ENCODE peak calls at places on chromosomes 4 and X, in ten cellular contexts. One of them, this sample, is unnamed.

GRCh38 chr4:148881860-148882643 is 439.8 kb upstream of the NR3C2 start:
- DNase-seq in upper lobe of right lung: no peak
- DNase-seq in left ventricle myocardium inferior: no peak
- DNase-seq in stomach: no peak
- DNase-seq in A549: no peak
- DNase-seq in hepatocyte: no peak
- DNase-seq in MM.1S: no peak
- DNase-seq in HCT116: no peak
- DNase-seq in ovary: no peak
- DNase-seq in cardiac muscle cell: no peak
- DNase-seq in this sample: no peak

GRCh38 chr4:177118596-177118995 is 191.1 kb upstream of the NEIL3 start:
- DNase-seq in A549: no peak
- DNase-seq in ovary: no peak
- DNase-seq in left ventricle myocardium inferior: peak; percentile 15
- DNase-seq in cardiac muscle cell: peak; percentile 98
- DNase-seq in HCT116: no peak
- DNase-seq in MM.1S: no peak
- DNase-seq in upper lobe of right lung: no peak
- DNase-seq in hepatocyte: no peak
- DNase-seq in stomach: no peak
- DNase-seq in this sample: no peak

GRCh38 chr4:86453044-86453501 is 93.2 kb upstream of the MAPK10 start:
- DNase-seq in left ventricle myocardium inferior: peak; percentile 44
- DNase-seq in MM.1S: no peak
- DNase-seq in stomach: no peak
- DNase-seq in ovary: peak; percentile 55
- DNase-seq in hepatocyte: peak; percentile 15
- DNase-seq in cardiac muscle cell: peak; percentile 72
- DNase-seq in upper lobe of right lung: no peak
- DNase-seq in HCT116: no peak
- DNase-seq in A549: no peak
- DNase-seq in this sample: no peak

GRCh38 chr4:15729910-15730533 is 27.2 kb downstream of the BST1 start:
- DNase-seq in cardiac muscle cell: peak; percentile 65
- DNase-seq in MM.1S: peak; percentile 61
- DNase-seq in HCT116: peak; percentile 19
- DNase-seq in left ventricle myocardium inferior: no peak
- DNase-seq in A549: peak; percentile 40
- DNase-seq in hepatocyte: peak; percentile 63
- DNase-seq in ovary: no peak
- DNase-seq in upper lobe of right lung: no peak
- DNase-seq in stomach: no peak
- DNase-seq in this sample: no peak

GRCh38 chr4:185992585-185992984 is 76.4 kb upstream of the TLR3 start:
- DNase-seq in left ventricle myocardium inferior: no peak
- DNase-seq in MM.1S: no peak
- DNase-seq in cardiac muscle cell: no peak
- DNase-seq in stomach: no peak
- DNase-seq in HCT116: no peak
- DNase-seq in A549: no peak
- DNase-seq in upper lobe of right lung: no peak
- DNase-seq in ovary: no peak
- DNase-seq in hepatocyte: no peak
- DNase-seq in this sample: no peak

GRCh38 chr4:6695660-6696581 is 2.2 kb downstream of the S100P start:
- DNase-seq in left ventricle myocardium inferior: no peak
- DNase-seq in A549: peak; percentile 90
- DNase-seq in MM.1S: no peak
- DNase-seq in hepatocyte: peak; percentile 76
- DNase-seq in HCT116: no peak
- DNase-seq in ovary: no peak
- DNase-seq in upper lobe of right lung: no peak
- DNase-seq in stomach: peak; percentile 83
- DNase-seq in cardiac muscle cell: no peak
- DNase-seq in this sample: no peak

GRCh38 chr4:184899261-184900134 is 73.7 kb upstream of the ACSL1 start:
- DNase-seq in hepatocyte: no peak
- DNase-seq in left ventricle myocardium inferior: peak; percentile 37
- DNase-seq in MM.1S: no peak
- DNase-seq in HCT116: no peak
- DNase-seq in A549: no peak
- DNase-seq in stomach: peak; percentile 68
- DNase-seq in upper lobe of right lung: peak; percentile 88
- DNase-seq in cardiac muscle cell: peak; percentile 29
- DNase-seq in ovary: no peak
- DNase-seq in this sample: no peak

GRCh38 chrX:3066555-3066954 is 25.3 kb downstream of the ARSF start:
- DNase-seq in stomach: no peak
- DNase-seq in MM.1S: no peak
- DNase-seq in upper lobe of right lung: no peak
- DNase-seq in cardiac muscle cell: peak; percentile 32
- DNase-seq in hepatocyte: peak; percentile 25
- DNase-seq in left ventricle myocardium inferior: no peak
- DNase-seq in ovary: no peak
- DNase-seq in A549: no peak
- DNase-seq in HCT116: no peak
- DNase-seq in this sample: no peak

GRCh38 chr4:63221477-63221876 is 1187.8 kb downstream of the TECRL start:
- DNase-seq in upper lobe of right lung: no peak
- DNase-seq in HCT116: no peak
- DNase-seq in stomach: no peak
- DNase-seq in A549: no peak
- DNase-seq in ovary: no peak
- DNase-seq in cardiac muscle cell: no peak
- DNase-seq in left ventricle myocardium inferior: no peak
- DNase-seq in hepatocyte: no peak
- DNase-seq in MM.1S: no peak
- DNase-seq in this sample: no peak

GRCh38 chr4:32684160-32684559 is 1964.0 kb downstream of the PCDH7 start:
- DNase-seq in upper lobe of right lung: no peak
- DNase-seq in A549: no peak
- DNase-seq in ovary: no peak
- DNase-seq in stomach: no peak
- DNase-seq in cardiac muscle cell: no peak
- DNase-seq in hepatocyte: no peak
- DNase-seq in MM.1S: no peak
- DNase-seq in HCT116: no peak
- DNase-seq in left ventricle myocardium inferior: no peak
- DNase-seq in this sample: no peak

GRCh38 chr4:87257523-87257922 is 37.1 kb upstream of the KLHL8 start:
- DNase-seq in cardiac muscle cell: no peak
- DNase-seq in hepatocyte: no peak
- DNase-seq in upper lobe of right lung: no peak
- DNase-seq in ovary: no peak
- DNase-seq in MM.1S: no peak
- DNase-seq in A549: no peak
- DNase-seq in stomach: no peak
- DNase-seq in left ventricle myocardium inferior: no peak
- DNase-seq in HCT116: no peak
- DNase-seq in this sample: no peak

GRCh38 chrX:13747836-13748235 is 13.3 kb downstream of the OFD1 start:
- DNase-seq in ovary: no peak
- DNase-seq in left ventricle myocardium inferior: peak; percentile 18
- DNase-seq in stomach: peak; percentile 40
- DNase-seq in upper lobe of right lung: no peak
- DNase-seq in HCT116: peak; percentile 37
- DNase-seq in cardiac muscle cell: peak; percentile 76
- DNase-seq in MM.1S: no peak
- DNase-seq in A549: peak; percentile 56
- DNase-seq in hepatocyte: peak; percentile 44
- DNase-seq in this sample: peak; percentile 11

GRCh38 chr4:100372432-100372831 is 145.4 kb downstream of the EMCN start:
- DNase-seq in cardiac muscle cell: peak; percentile 24
- DNase-seq in A549: peak; percentile 4
- DNase-seq in hepatocyte: peak; percentile 11
- DNase-seq in stomach: no peak
- DNase-seq in ovary: no peak
- DNase-seq in upper lobe of right lung: no peak
- DNase-seq in MM.1S: no peak
- DNase-seq in HCT116: no peak
- DNase-seq in left ventricle myocardium inferior: no peak
- DNase-seq in this sample: no peak

GRCh38 chr4:150580244-150580643 is 1.7 kb upstream of the MAB21L2 start:
- DNase-seq in HCT116: no peak
- DNase-seq in hepatocyte: no peak
- DNase-seq in MM.1S: no peak
- DNase-seq in A549: no peak
- DNase-seq in upper lobe of right lung: no peak
- DNase-seq in left ventricle myocardium inferior: no peak
- DNase-seq in cardiac muscle cell: no peak
- DNase-seq in ovary: no peak
- DNase-seq in stomach: no peak
- DNase-seq in this sample: no peak

GRCh38 chr4:150581206-150581605 is 745 bp upstream of the MAB21L2 start:
- DNase-seq in stomach: no peak
- DNase-seq in A549: no peak
- DNase-seq in hepatocyte: no peak
- DNase-seq in upper lobe of right lung: no peak
- DNase-seq in ovary: no peak
- DNase-seq in cardiac muscle cell: no peak
- DNase-seq in MM.1S: no peak
- DNase-seq in HCT116: no peak
- DNase-seq in left ventricle myocardium inferior: no peak
- DNase-seq in this sample: no peak

GRCh38 chr4:150582101-150582565 is at the start of gene MAB21L2:
- DNase-seq in cardiac muscle cell: no peak
- DNase-seq in ovary: no peak
- DNase-seq in left ventricle myocardium inferior: no peak
- DNase-seq in MM.1S: no peak
- DNase-seq in stomach: no peak
- DNase-seq in A549: no peak
- DNase-seq in HCT116: no peak
- DNase-seq in upper lobe of right lung: no peak
- DNase-seq in hepatocyte: peak; percentile 16
- DNase-seq in this sample: no peak

GRCh38 chr4:150582881-150583286 is 933 bp downstream of the MAB21L2 start:
- DNase-seq in A549: no peak
- DNase-seq in stomach: no peak
- DNase-seq in MM.1S: no peak
- DNase-seq in upper lobe of right lung: no peak
- DNase-seq in cardiac muscle cell: peak; percentile 26
- DNase-seq in hepatocyte: peak; percentile 38
- DNase-seq in ovary: no peak
- DNase-seq in HCT116: no peak
- DNase-seq in left ventricle myocardium inferior: no peak
- DNase-seq in this sample: no peak

DNA sequence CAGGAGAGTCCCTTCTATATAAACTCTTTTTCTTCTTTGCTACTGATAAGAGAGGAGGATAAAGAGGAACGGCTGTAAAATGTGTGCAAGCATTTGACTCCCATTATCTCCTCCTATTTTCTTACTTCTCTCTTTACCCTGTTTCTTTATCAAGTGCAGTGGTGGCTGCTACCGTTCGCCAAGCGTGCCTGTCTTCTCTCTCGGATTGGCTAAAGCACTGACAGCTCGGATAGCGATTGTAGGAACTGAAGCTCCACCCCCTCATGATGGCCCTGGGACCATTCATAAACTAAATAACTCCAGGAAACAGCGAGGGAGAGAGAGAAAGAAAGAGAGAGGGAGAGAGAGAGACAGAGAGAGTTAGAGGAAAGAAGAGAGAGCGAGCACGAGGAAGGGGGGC is 340 bp upstream of the MAB21L2 start:
- DNase-seq in A549: no peak
- DNase-seq in ovary: no peak
- DNase-seq in hepatocyte: peak; percentile 63
- DNase-seq in stomach: no peak
- DNase-seq in MM.1S: no peak
- DNase-seq in left ventricle myocardium inferior: no peak
- DNase-seq in cardiac muscle cell: peak; percentile 57
- DNase-seq in upper lobe of right lung: no peak
- DNase-seq in HCT116: no peak
- DNase-seq in this sample: no peak
- H3K4me3 ChIP-seq in A549: no peak overlapping the region
- H3K4me3 ChIP-seq in ovary: no peak overlapping the region
- H3K4me3 ChIP-seq in hepatocyte: no peak overlapping the region
- H3K4me3 ChIP-seq in stomach: no peak overlapping the region
- H3K4me3 ChIP-seq in MM.1S: no peak overlapping the region
- H3K4me3 ChIP-seq in left ventricle myocardium inferior: peak overlapping the region; percentile 67
- H3K4me3 ChIP-seq in cardiac muscle cell: no peak overlapping the region
- H3K4me3 ChIP-seq in upper lobe of right lung: no peak overlapping the region
- H3K4me3 ChIP-seq in HCT116: no peak overlapping the region
- H3K4me3 ChIP-seq in this sample: no peak overlapping the region

GRCh38 chr4:141004844-141005243 is 128.4 kb downstream of the RNF150 start:
- DNase-seq in A549: no peak
- DNase-seq in HCT116: no peak
- DNase-seq in ovary: no peak
- DNase-seq in cardiac muscle cell: no peak
- DNase-seq in upper lobe of right lung: no peak
- DNase-seq in hepatocyte: no peak
- DNase-seq in MM.1S: no peak
- DNase-seq in stomach: no peak
- DNase-seq in left ventricle myocardium inferior: no peak
- DNase-seq in this sample: no peak
- H3K4me1 ChIP-seq in A549: no peaks in the 10 kb centered on the region
- H3K4me1 ChIP-seq in HCT116: no peaks in the 10 kb centered on the region
- H3K4me1 ChIP-seq in ovary: peaks cover 9% of the 10 kb centered on the region
- H3K4me1 ChIP-seq in cardiac muscle cell: peaks cover 26% of the 10 kb centered on the region
- H3K4me1 ChIP-seq in upper lobe of right lung: no peaks in the 10 kb centered on the region
- H3K4me1 ChIP-seq in hepatocyte: no peaks in the 10 kb centered on the region
- H3K4me1 ChIP-seq in MM.1S: no peaks in the 10 kb centered on the region
- H3K4me1 ChIP-seq in stomach: peaks cover 18% of the 10 kb centered on the region
- H3K4me1 ChIP-seq in left ventricle myocardium inferior: peaks cover 26% of the 10 kb centered on the region
- H3K4me1 ChIP-seq in this sample: no peaks in the 10 kb centered on the region

GRCh38 chrX:103274284-103274683 is 2.3 kb downstream of the TCEAL5 start:
- DNase-seq in upper lobe of right lung: no peak
- DNase-seq in HCT116: no peak
- DNase-seq in A549: no peak
- DNase-seq in ovary: no peak
- DNase-seq in left ventricle myocardium inferior: no peak
- DNase-seq in stomach: no peak
- DNase-seq in MM.1S: no peak
- DNase-seq in cardiac muscle cell: no peak
- DNase-seq in hepatocyte: no peak
- DNase-seq in this sample: no peak

GRCh38 chrX:103275947-103276567 is 493 bp downstream of the TCEAL5 start:
- DNase-seq in MM.1S: no peak
- DNase-seq in stomach: no peak
- DNase-seq in HCT116: no peak
- DNase-seq in cardiac muscle cell: no peak
- DNase-seq in upper lobe of right lung: no peak
- DNase-seq in left ventricle myocardium inferior: no peak
- DNase-seq in ovary: no peak
- DNase-seq in hepatocyte: no peak
- DNase-seq in A549: no peak
- DNase-seq in this sample: no peak

GRCh38 chrX:103276581-103277002 is at the start of gene TCEAL5:
- DNase-seq in A549: no peak
- DNase-seq in stomach: no peak
- DNase-seq in HCT116: no peak
- DNase-seq in MM.1S: no peak
- DNase-seq in hepatocyte: no peak
- DNase-seq in cardiac muscle cell: no peak
- DNase-seq in left ventricle myocardium inferior: no peak
- DNase-seq in upper lobe of right lung: no peak
- DNase-seq in ovary: peak; percentile 53
- DNase-seq in this sample: no peak
- H3K27ac ChIP-seq in A549: no peak within 1 kb of the TSS
- H3K27ac ChIP-seq in stomach: no peak within 1 kb of the TSS
- H3K27ac ChIP-seq in HCT116: no peak within 1 kb of the TSS
- H3K27ac ChIP-seq in MM.1S: no peak within 1 kb of the TSS
- H3K27ac ChIP-seq in hepatocyte: no peak within 1 kb of the TSS
- H3K27ac ChIP-seq in cardiac muscle cell: no peak within 1 kb of the TSS
- H3K27ac ChIP-seq in left ventricle myocardium inferior: no peak within 1 kb of the TSS
- H3K27ac ChIP-seq in upper lobe of right lung: no peak within 1 kb of the TSS
- H3K27ac ChIP-seq in ovary: no peak within 1 kb of the TSS
- H3K27ac ChIP-seq in this sample: no peak within 1 kb of the TSS

GRCh38 chr4:78057135-78057599 is at the start of gene FRAS1:
- DNase-seq in upper lobe of right lung: peak; percentile 68
- DNase-seq in hepatocyte: peak; percentile 79
- DNase-seq in left ventricle myocardium inferior: peak; percentile 26
- DNase-seq in MM.1S: no peak
- DNase-seq in cardiac muscle cell: peak; percentile 53
- DNase-seq in HCT116: no peak
- DNase-seq in stomach: no peak
- DNase-seq in ovary: peak; percentile 29
- DNase-seq in A549: peak; percentile 20
- DNase-seq in this sample: no peak
- H3K4me3 ChIP-seq in upper lobe of right lung: peak within 1 kb of the TSS; percentile 65
- H3K4me3 ChIP-seq in hepatocyte: peak within 1 kb of the TSS; percentile 88
- H3K4me3 ChIP-seq in left ventricle myocardium inferior: peak within 1 kb of the TSS; percentile 84
- H3K4me3 ChIP-seq in MM.1S: peak within 1 kb of the TSS; percentile 77
- H3K4me3 ChIP-seq in cardiac muscle cell: peak within 1 kb of the TSS; percentile 85
- H3K4me3 ChIP-seq in HCT116: peak within 1 kb of the TSS; percentile 70
- H3K4me3 ChIP-seq in stomach: peak within 1 kb of the TSS; percentile 60
- H3K4me3 ChIP-seq in ovary: peak within 1 kb of the TSS; percentile 42
- H3K4me3 ChIP-seq in A549: peak within 1 kb of the TSS; percentile 94
- H3K4me3 ChIP-seq in this sample: peak within 1 kb of the TSS; percentile 74